ENCODE peak calls at places on chromosomes 2 and 18, in four cellular contexts. J, H, X and R are unnamed samples.
A peak's percentile ranks its signal among the peaks of the same experiment; 100 is the strongest.

GRCh38 chr2:217193431-217194075 is 333.7 kb upstream of the TNP1 start:
- DNase-seq in J (no peak), X (no peak), H (no peak), R (no peak)

GRCh38 chr2:79138385-79138784 is 18.1 kb downstream of the REG1A start:
- DNase-seq in H (no peak), J (no peak), X (no peak), R (no peak)

GRCh38 chr18:9849407-9849961 is 36.3 kb upstream of the TXNDC2 start:
- DNase-seq in J (no peak), H (no peak), X (peak; percentile 35), R (no peak)

GRCh38 chr2:71154279-71154678 is 23.8 kb downstream of the MPHOSPH10 start:
- DNase-seq in H (no peak), J (no peak), X (no peak), R (no peak)

GRCh38 chr2:159297042-159297707 is 10.7 kb upstream of the WDSUB1 start:
- DNase-seq in H (no peak), J (no peak), X (peak; percentile 6), R (no peak)

GRCh38 chr2:1543776-1544477 is 130.7 kb downstream of the TPO start:
- DNase-seq in J (no peak), X (no peak), H (no peak), R (no peak)

GRCh38 chr2:172674034-172674967 is 61.3 kb upstream of the RAPGEF4 start:
- DNase-seq in J (no peak), H (no peak), X (no peak), R (no peak)

GRCh38 chr2:112881217-112882000 is 29.6 kb upstream of the IL37 start:
- DNase-seq in H (no peak), X (peak; percentile 70), J (peak; percentile 16), R (peak; percentile 22)

GRCh38 chr18:60377778-60378469 is 5.3 kb upstream of the MC4R start:
- DNase-seq in J (no peak), H (no peak), X (no peak), R (no peak)

GRCh38 chr2:136051001-136051724 is 65.7 kb upstream of the DARS1 start:
- DNase-seq in H (no peak), J (no peak), X (no peak), R (no peak)

GRCh38 chr2:207531024-207531411 is 1.3 kb downstream of the CREB1 start:
- DNase-seq in H (no peak), J (no peak), X (no peak), R (no peak)

GRCh38 chr2:102106133-102106556 is 36.4 kb upstream of the IL1R1 start:
- DNase-seq in J (no peak), X (peak; percentile 37), H (no peak), R (no peak)